ENCODE peak calls at places on chromosomes 13 and 19, in six cellular contexts. H, X, D, Q, R and M are unnamed samples. For H3K36me3, the result is how much of the 10 kb centered on the place peaks cover.

GRCh38 chr19:16942583-16942982 is 53.8 kb downstream of the F2RL3 start:
- DNase-seq in H (no peak), X (peak), D (no peak), Q (no peak), R (no peak), M (no peak)

GRCh38 chr13:48770372-48770771 is 116.6 kb downstream of the CYSLTR2 start:
- DNase-seq in H (no peak), X (no peak), D (no peak), Q (no peak), R (no peak), M (no peak)

GRCh38 chr13:24215007-24215633 is 54.6 kb downstream of the SPATA13 start:
- DNase-seq in H (no peak), X (no peak), D (no peak), Q (no peak), R (no peak), M (no peak)

GRCh38 chr19:7500811-7501450 is 12.1 kb upstream of the PEX11G start:
- DNase-seq in H (no peak), X (no peak), D (peak), Q (peak), R (no peak), M (no peak)

GRCh38 chr19:31913103-31913710 is 432.2 kb upstream of the ZNF507 start:
- DNase-seq in H (no peak), X (no peak), D (no peak), Q (peak), R (no peak), M (no peak)

GRCh38 chr19:48660854-48661731 is 11.7 kb downstream of the NTN5 start:
- DNase-seq in H (peak), X (peak), D (peak), Q (peak), R (peak), M (peak)

GRCh38 chr19:53192771-53193533 is at the start of gene ZNF665:
- DNase-seq in H (peak), X (peak), D (peak), Q (peak), R (peak), M (peak)

GRCh38 chr19:56126983-56127780 is 6.1 kb upstream of the ZNF787 start:
- DNase-seq in H (no peak), X (no peak), D (no peak), Q (no peak), R (no peak), M (no peak)

GRCh38 chr13:29893438-29893837 is 43.0 kb upstream of the UBL3 start:
- DNase-seq in H (no peak), X (no peak), D (no peak), Q (no peak), R (no peak), M (no peak)

GRCh38 chr13:85974604-85975366 is 175.6 kb upstream of the SLITRK6 start:
- DNase-seq in H (no peak), X (no peak), D (no peak), Q (peak), R (no peak), M (no peak)

GRCh38 chr13:90171649-90172048 is 1175.8 kb upstream of the MIR17HG start:
- DNase-seq in H (no peak), X (no peak), D (no peak), Q (no peak), R (no peak), M (no peak)

GRCh38 chr19:12513531-12514061 is 29.0 kb upstream of the ZNF709 start:
- DNase-seq in H (peak), X (no peak), D (peak), Q (no peak), R (no peak), M (no peak)

GRCh38 chr13:111058796-111059506 is 56.2 kb upstream of the ARHGEF7 start:
- DNase-seq in H (no peak), X (peak), D (no peak), Q (no peak), R (no peak), M (no peak)

GRCh38 chr19:35090160-35090794 is 25.3 kb upstream of the FXYD3 start:
- DNase-seq in H (peak), X (no peak), D (peak), Q (peak), R (peak), M (peak)

GRCh38 chr13:49248433-49249002 is 793 bp downstream of the CDADC1 start:
- DNase-seq in H (peak), X (peak), D (no peak), Q (no peak), R (no peak), M (peak)

GRCh38 chr13:101639711-101640110 is 187.2 kb downstream of the ITGBL1 start:
- DNase-seq in H (no peak), X (no peak), D (no peak), Q (no peak), R (no peak), M (no peak)

GRCh38 chr19:30895946-30896345 is 453.3 kb downstream of the TSHZ3 start:
- DNase-seq in H (no peak), X (no peak), D (no peak), Q (no peak), R (no peak), M (no peak)

GRCh38 chr13:49214917-49215376 is 5.2 kb upstream of the MLNR start:
- DNase-seq in H (no peak), X (no peak), D (peak), Q (no peak), R (peak), M (peak)

GRCh38 chr13:107421028-107421427 is 794.3 kb downstream of the LIG4 start:
- DNase-seq in H (no peak), X (no peak), D (no peak), Q (no peak), R (no peak), M (no peak)

GRCh38 chr13:106479849-106480400 is 55.5 kb downstream of the EFNB2 start:
- DNase-seq in H (no peak), X (no peak), D (no peak), Q (no peak), R (no peak), M (no peak)

GRCh38 chr19:17841810-17842662 is 5.7 kb downstream of the JAK3 start:
- DNase-seq in H (peak), X (peak), D (peak), Q (peak), R (no peak), M (no peak)

DNA sequence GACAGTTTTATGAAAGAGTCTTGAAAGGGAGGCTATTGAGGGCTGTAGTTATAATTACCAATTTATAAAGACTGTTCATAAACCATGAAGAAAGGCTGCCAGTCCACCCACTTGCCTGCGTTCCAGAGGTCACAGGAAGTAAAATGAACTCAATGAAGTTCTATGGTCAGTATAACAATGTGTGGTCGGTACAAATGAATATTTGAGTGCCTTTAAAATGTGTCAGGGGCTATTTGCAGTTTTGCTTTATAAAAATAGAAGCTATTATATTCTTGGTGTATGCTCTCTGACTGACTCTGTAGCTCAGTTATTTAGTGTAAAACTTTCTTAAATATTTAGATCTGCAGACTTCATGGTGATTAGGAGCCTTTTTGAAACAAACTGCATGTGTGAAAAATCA is 47.0 kb downstream of the ESD start:
- DNase-seq in H (no peak), X (no peak), D (no peak), Q (no peak), R (no peak), M (no peak)
- H3K36me3 ChIP-seq in H (under half), X (under half), D (under half), Q (under half), R (under half), M (under half)

GRCh38 chr19:49788857-49789256 is 22.1 kb downstream of the AP2A1 start:
- DNase-seq in H (no peak), X (no peak), D (no peak), Q (no peak), R (no peak), M (no peak)

GRCh38 chr19:49791776-49792445 is 21.2 kb downstream of the FUZ start:
- DNase-seq in H (no peak), X (no peak), D (no peak), Q (no peak), R (no peak), M (no peak)

GRCh38 chr19:49793561-49793840 is 19.6 kb downstream of the FUZ start:
- DNase-seq in H (no peak), X (no peak), D (no peak), Q (no peak), R (no peak), M (no peak)

GRCh38 chr19:49792829-49793560 is 20.1 kb downstream of the FUZ start:
- DNase-seq in H (no peak), X (no peak), D (no peak), Q (no peak), R (no peak), M (no peak)

DNA sequence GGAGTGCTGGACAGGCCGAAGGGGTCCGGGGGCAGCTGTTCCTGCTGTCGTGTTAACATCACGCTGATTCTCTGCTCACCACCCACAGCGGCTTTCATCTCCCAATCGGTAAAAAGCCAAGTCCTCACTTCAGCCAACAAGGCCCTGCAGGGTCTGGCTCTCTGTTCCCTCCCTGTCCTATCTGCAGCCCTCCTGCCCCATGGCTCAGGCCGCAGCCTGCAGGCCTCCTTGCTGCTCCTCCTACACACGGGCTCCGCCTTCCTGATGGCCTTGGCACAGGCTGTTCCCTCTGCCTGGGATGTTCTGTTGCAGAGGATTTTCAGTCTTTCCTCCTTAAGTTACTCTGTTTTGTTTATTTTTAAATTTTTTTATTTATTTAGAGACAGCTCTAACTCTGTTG is 22.2 kb downstream of the FUZ start:
- DNase-seq in H (peak), X (no peak), D (peak), Q (no peak), R (no peak), M (no peak)
- H3K27ac ChIP-seq in H (peak), X (no peak), D (no peak), Q (no peak), R (no peak), M (no peak)

GRCh38 chr19:46999878-47000277 is 19.8 kb upstream of the NPAS1 start:
- DNase-seq in H (no peak), X (no peak), D (no peak), Q (no peak), R (no peak), M (no peak)

GRCh38 chr19:47001584-47001983 is 18.1 kb upstream of the NPAS1 start:
- DNase-seq in H (no peak), X (no peak), D (no peak), Q (no peak), R (no peak), M (no peak)

GRCh38 chr19:46999377-46999776 is 20.3 kb upstream of the NPAS1 start:
- DNase-seq in H (no peak), X (no peak), D (no peak), Q (no peak), R (no peak), M (no peak)

GRCh38 chr19:47000373-47000772 is 19.3 kb upstream of the NPAS1 start:
- DNase-seq in H (no peak), X (no peak), D (no peak), Q (no peak), R (no peak), M (no peak)

DNA sequence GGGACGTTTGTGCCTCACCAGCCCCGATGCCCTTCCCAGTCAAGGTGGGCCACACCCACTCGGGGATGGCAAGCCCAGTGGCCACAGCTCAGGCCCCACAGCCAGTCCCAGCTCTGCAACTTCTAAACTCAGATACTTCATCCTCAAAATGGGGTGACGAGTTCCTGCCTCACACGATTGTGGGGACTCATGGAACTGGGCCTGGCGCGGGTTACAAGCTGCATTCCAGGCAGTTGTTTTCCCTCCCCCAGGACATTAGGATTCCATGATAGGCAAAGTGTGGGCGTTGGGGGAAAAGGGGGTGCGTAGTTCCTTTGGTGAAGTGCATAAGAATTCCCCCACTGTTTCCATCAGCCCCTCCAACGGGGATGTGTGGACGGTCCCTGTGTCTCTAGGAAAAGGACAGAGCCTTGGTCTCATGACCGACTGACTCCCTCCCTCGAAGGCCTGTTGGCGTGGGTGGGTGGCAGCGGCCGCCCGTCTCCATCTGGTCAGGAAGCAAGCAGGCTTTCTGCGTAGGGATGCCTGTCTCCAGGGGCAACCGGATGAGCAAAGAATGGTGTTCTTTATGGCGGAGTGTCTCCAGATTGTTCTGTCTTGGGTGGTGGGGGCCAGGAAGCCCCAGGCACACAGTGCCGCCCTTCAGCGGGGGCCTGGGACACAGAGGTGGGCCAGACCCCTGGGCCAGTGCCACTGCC is 21.0 kb upstream of the NPAS1 start:
- DNase-seq in H (no peak), X (no peak), D (no peak), Q (no peak), R (no peak), M (no peak)
- H3K36me3 ChIP-seq in H (under half), X (under half), D (under half), Q (under half), R (under half), M (under half)

DNA sequence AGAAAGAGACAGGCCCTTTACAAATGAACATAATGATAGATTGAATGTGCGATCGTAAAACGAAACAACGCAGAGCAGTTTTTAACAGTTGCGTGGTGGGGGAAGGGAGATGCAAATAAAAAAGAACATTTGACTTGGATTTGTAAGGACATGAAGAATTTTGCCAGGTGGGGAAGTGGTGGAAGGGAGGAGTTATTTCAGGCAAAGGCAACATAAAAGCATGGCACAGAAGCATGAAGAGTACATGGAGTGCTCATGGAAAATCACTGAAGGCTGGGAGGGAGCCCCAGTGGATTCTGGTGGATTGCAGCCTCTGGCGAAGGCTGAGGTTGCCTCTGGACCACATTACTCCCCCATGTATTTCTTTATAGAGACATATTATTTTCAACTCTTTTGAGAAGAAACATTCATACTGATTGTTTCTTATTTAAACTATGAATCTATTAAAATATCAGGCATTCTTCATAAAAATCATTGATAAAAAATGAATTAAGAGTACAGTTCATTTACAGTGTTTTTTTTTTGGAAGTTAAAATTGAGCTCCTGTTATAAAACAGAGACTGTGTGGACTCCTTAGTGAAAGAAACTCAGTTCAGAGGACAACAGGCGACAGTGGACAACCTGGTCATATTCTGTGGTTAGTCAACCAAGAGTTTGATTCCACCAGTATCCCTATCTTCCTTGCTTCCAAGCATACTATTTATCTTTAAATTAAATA is 57.5 kb downstream of the STARD13 start:
- DNase-seq in H (no peak), X (no peak), D (no peak), Q (no peak), R (no peak), M (no peak)
- H3K27ac ChIP-seq in H (peak), X (peak), D (peak), Q (no peak), R (no peak), M (no peak)

GRCh38 chr19:3452456-3453068 is 27.8 kb downstream of the SMIM24 start:
- DNase-seq in H (no peak), X (no peak), D (no peak), Q (no peak), R (no peak), M (no peak)
- H3K36me3 ChIP-seq in H (under half), X (half or more), D (under half), Q (under half), R (under half), M (under half)

DNA sequence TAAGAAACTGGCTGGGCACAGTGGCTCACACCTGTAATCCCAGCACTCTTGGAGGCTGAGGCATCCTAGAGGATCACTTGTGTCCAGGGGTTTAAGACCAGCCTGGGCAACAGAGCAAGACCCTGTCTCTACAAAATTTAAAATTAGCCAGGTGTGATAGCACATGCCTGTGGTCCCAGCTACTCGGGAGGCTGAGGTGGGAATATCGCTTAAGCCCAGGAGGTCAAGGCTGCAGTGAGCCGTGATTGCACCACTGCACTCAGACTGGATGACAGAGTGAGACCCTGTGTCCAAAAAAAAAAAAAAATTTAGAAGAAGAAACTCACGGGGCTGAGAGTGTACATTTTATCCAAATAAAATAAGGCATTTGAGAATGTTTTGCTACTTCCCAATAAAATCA is 58.9 kb downstream of the ZAR1L start:
- DNase-seq in H (no peak), X (no peak), D (no peak), Q (no peak), R (no peak), M (no peak)
- H3K27ac ChIP-seq in H (no peak), X (peak), D (no peak), Q (no peak), R (no peak), M (no peak)

DNA sequence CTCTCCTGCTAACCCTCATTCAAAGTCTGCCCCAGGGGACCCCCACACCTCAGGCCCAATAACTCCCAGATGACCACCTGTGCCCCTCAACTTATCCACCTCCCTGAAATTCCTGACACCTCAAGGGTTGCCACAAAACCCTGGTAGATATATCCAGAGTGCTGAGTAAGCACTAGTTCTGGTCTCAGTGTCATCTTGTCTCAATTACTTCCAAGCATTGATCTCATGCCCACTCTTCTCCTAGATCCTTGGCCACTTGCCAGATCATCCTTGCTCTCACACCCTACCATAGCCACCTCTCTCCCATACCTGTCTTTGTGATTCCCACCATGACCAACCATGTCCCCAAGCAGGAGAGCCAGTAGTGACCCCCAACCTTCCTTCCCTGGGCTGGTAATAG is 2.0 kb downstream of the ZNF416 start:
- DNase-seq in H (no peak), X (no peak), D (no peak), Q (no peak), R (no peak), M (no peak)
- H3K36me3 ChIP-seq in H (under half), X (half or more), D (under half), Q (under half), R (under half), M (half or more)

GRCh38 chr13:75870397-75870801 is 234.3 kb downstream of the LMO7 start:
- DNase-seq in H (no peak), X (no peak), D (no peak), Q (peak), R (peak), M (peak)
- H3K27ac ChIP-seq in H (peak), X (no peak), D (no peak), Q (no peak), R (peak), M (no peak)

GRCh38 chr19:33410915-33411401 is 37.4 kb downstream of the CEBPG start:
- DNase-seq in H (no peak), X (no peak), D (no peak), Q (no peak), R (no peak), M (no peak)

GRCh38 chr19:33413868-33414666 is 40.6 kb downstream of the CEBPG start:
- DNase-seq in H (no peak), X (no peak), D (no peak), Q (no peak), R (no peak), M (no peak)

GRCh38 chr19:33413426-33413725 is 39.9 kb downstream of the CEBPG start:
- DNase-seq in H (no peak), X (no peak), D (no peak), Q (no peak), R (no peak), M (no peak)

GRCh38 chr19:33411621-33412180 is 38.2 kb downstream of the CEBPG start:
- DNase-seq in H (no peak), X (no peak), D (no peak), Q (no peak), R (no peak), M (no peak)

DNA sequence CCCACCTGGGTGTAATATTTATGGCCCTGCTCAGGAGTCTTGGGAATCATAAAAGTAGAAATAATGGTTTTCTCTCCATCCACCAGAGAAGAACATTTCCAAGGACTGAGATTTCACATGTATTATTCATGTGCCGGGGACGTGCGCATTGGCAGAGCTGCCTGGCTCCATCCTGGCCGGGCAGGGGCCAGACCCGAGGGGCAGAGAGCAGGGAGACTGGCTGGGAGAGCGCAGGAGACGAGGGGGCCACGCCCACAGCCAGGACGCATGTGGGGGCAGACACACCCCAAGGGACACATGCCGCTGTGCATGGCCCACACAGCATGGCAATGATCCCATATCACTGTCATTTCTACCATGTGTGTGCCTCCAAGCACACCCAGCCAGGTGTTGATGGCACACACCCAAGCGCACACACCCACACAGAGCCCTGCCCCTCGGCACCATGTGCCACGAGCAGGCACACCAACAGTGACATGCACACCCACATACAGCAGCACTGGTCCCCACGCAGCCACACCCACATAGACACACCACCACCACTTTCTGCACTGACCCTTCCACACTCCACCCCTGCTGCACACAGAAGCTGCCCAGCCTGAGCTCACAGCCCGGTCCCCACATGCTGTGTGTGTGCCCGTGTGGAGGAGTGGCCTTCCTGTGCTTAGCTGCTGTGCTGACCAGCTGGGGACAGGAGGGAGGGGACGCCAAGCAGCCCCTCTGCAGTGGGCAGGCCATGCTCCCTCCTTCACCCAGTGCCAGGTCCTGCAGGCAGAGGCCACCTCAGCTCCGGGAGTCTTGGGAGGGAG is 39.3 kb downstream of the CEBPG start:
- DNase-seq in H (no peak), X (no peak), D (no peak), Q (no peak), R (no peak), M (no peak)
- H3K36me3 ChIP-seq in H (under half), X (under half), D (under half), Q (under half), R (under half), M (under half)